ENCODE peak calls at places on chromosomes 3 and 15, in four cellular contexts. U, D, Y and Q are unnamed samples.

GRCh38 chr3:15269091-15269989 is 63.0 kb downstream of the SH3BP5 start:
- DNase-seq in U (peak), D (peak), Y (peak), Q (peak)

GRCh38 chr3:151564261-151564660 is 103.4 kb upstream of the IGSF10 start:
- DNase-seq in U (no peak), D (no peak), Y (no peak), Q (no peak)

GRCh38 chr3:62874398-62875102 is 666 bp downstream of the CADPS start:
- DNase-seq in U (no peak), D (no peak), Y (no peak), Q (no peak)

GRCh38 chr3:48655586-48655985 is 7.1 kb downstream of the CELSR3 start:
- DNase-seq in U (no peak), D (peak), Y (no peak), Q (no peak)

GRCh38 chr15:70094690-70095311 is 2.9 kb downstream of the TLE3 start:
- DNase-seq in U (no peak), D (peak), Y (no peak), Q (no peak)

GRCh38 chr3:148879256-148879655 is 14.2 kb downstream of the CPA3 start:
- DNase-seq in U (no peak), D (no peak), Y (no peak), Q (no peak)

GRCh38 chr15:52076889-52077781 is 35.4 kb downstream of the BCL2L10 start:
- DNase-seq in U (no peak), D (no peak), Y (peak), Q (peak)

GRCh38 chr15:67762610-67763368 is 62.5 kb upstream of the SKOR1 start:
- DNase-seq in U (no peak), D (peak), Y (no peak), Q (no peak)

GRCh38 chr3:196990654-196991053 is 22.0 kb upstream of the PIGZ start:
- DNase-seq in U (no peak), D (no peak), Y (no peak), Q (no peak)

GRCh38 chr15:56082263-56082761 is 88.9 kb upstream of the NEDD4 start:
- DNase-seq in U (no peak), D (no peak), Y (no peak), Q (no peak)

GRCh38 chr3:78888650-78889049 is 879.1 kb downstream of the ROBO1 start:
- DNase-seq in U (no peak), D (no peak), Y (no peak), Q (no peak)

GRCh38 chr3:22308866-22309265 is 557.9 kb upstream of the ZNF385D start:
- DNase-seq in U (no peak), D (no peak), Y (no peak), Q (no peak)

GRCh38 chr15:79844221-79844620 is 52.6 kb downstream of the MTHFS start:
- DNase-seq in U (no peak), D (no peak), Y (peak), Q (no peak)